ENCODE peak calls at places on chromosomes 5 and 9, in eight cellular contexts. Y is HCEC 1CT; E is RWPE1; R is caudate nucleus; U is effector memory CD8-positive, alpha-beta T cell; V is skeletal muscle cell; D is AG20443; O is activated gamma-delta T cell treated with Interleukin-2 at 50 U/mL for 16 hours. F is an unnamed sample.

GRCh38 chr5:143102414-143102813 is 301.1 kb downstream of the NR3C1 start:
- DNase-seq in Y (no peak), E (no peak), D (peak; percentile 57), R (no peak), V (no peak), O (no peak), U (no peak), F (no peak)

GRCh38 chr9:83596899-83597504 is 25.9 kb upstream of the IDNK start:
- DNase-seq in R (peak; percentile 25), V (no peak), U (peak; percentile 14), D (peak; percentile 30), O (peak; percentile 17), E (peak; percentile 41), Y (no peak), F (no peak)

GRCh38 chr9:99515874-99516656 is 294.0 kb downstream of the SEC61B start:
- DNase-seq in O (no peak), V (no peak), R (no peak), U (no peak), D (no peak), Y (no peak), E (no peak), F (no peak)

GRCh38 chr9:125409217-125409636 is 147.6 kb downstream of the GAPVD1 start:
- DNase-seq in Y (no peak), V (no peak), U (no peak), E (peak; percentile 37), R (no peak), D (no peak), O (no peak), F (no peak)

GRCh38 chr5:77337716-77338115 is 127.2 kb downstream of the PDE8B start:
- DNase-seq in Y (no peak), E (no peak), R (no peak), V (no peak), U (no peak), O (no peak), D (no peak), F (no peak)

GRCh38 chr9:137672907-137673791 is 54.3 kb downstream of the EHMT1 start:
- DNase-seq in E (peak; percentile 82), D (peak; percentile 87), U (peak; percentile 43), O (peak; percentile 39), R (peak; percentile 34), V (peak; percentile 41), Y (peak; percentile 62), F (peak; percentile 69)

GRCh38 chr5:55231476-55232193 is 1.8 kb downstream of the CCNO start:
- DNase-seq in R (peak; percentile 14), V (no peak), D (no peak), U (no peak), Y (peak; percentile 11), O (no peak), E (no peak), F (no peak)

GRCh38 chr9:130668694-130669093 is 4.3 kb downstream of the PRDM12 start:
- DNase-seq in O (no peak), D (no peak), U (no peak), E (no peak), Y (no peak), R (no peak), V (no peak), F (no peak)

GRCh38 chr9:551986-552930 is 289.2 kb upstream of the DMRT1 start:
- DNase-seq in R (no peak), D (no peak), O (no peak), Y (no peak), E (no peak), U (no peak), V (no peak), F (no peak)

GRCh38 chr9:135241381-135242380 is 154.2 kb downstream of the OLFM1 start:
- DNase-seq in D (no peak), U (no peak), Y (no peak), O (no peak), R (no peak), E (peak; percentile 65), V (no peak), F (no peak)

GRCh38 chr5:173155912-173156311 is 11.6 kb downstream of the BNIP1 start:
- DNase-seq in D (no peak), E (no peak), Y (no peak), O (no peak), V (no peak), U (no peak), R (peak; percentile 40), F (peak; percentile 58)

GRCh38 chr5:106269252-106269843 is 1401.4 kb downstream of the EFNA5 start:
- DNase-seq in V (no peak), R (no peak), D (peak; percentile 16), Y (peak; percentile 65), U (no peak), O (no peak), E (peak; percentile 14), F (peak; percentile 1)

GRCh38 chr5:172871982-172872381 is 37.9 kb downstream of the ERGIC1 start:
- DNase-seq in D (no peak), R (no peak), Y (peak; percentile 48), V (no peak), U (no peak), O (no peak), E (no peak), F (no peak)

GRCh38 chr5:141094481-141095262 is at the start of gene PCDHB2:
- DNase-seq in Y (peak; percentile 26), D (peak; percentile 54), U (no peak), V (no peak), E (peak; percentile 11), O (no peak), R (peak; percentile 20), F (peak; percentile 33)

GRCh38 chr9:37622462-37622861 is 28.3 kb upstream of the FRMPD1 start:
- DNase-seq in U (no peak), R (no peak), E (no peak), O (no peak), D (peak; percentile 58), V (no peak), Y (peak; percentile 46), F (no peak)

GRCh38 chr5:132787076-132787475 is 10.0 kb upstream of the SEPTIN8 start:
- DNase-seq in E (no peak), Y (peak; percentile 27), V (no peak), U (no peak), R (no peak), O (no peak), D (peak; percentile 78), F (no peak)

GRCh38 chr9:136903041-136903554 is 16.8 kb downstream of the TRAF2 start:
- DNase-seq in O (no peak), U (no peak), Y (no peak), V (no peak), R (no peak), D (no peak), E (no peak), F (no peak)

GRCh38 chr5:149886060-149886459 is 58.5 kb downstream of the PDE6A start:
- DNase-seq in Y (no peak), R (no peak), V (no peak), U (no peak), O (no peak), E (no peak), D (peak; percentile 37), F (no peak)

GRCh38 chr5:138354926-138355378 is 2.5 kb downstream of the KDM3B start:
- DNase-seq in V (peak; percentile 45), Y (peak; percentile 91), R (no peak), E (peak; percentile 93), D (peak; percentile 82), U (peak; percentile 42), O (peak; percentile 26), F (peak; percentile 60)

F was measured in putamen.